ENCODE peak calls at places on chromosomes 16 and 17, in four cellular contexts. R, U, L and E are unnamed samples.

GRCh38 chr16:24689128-24689527 is 40.3 kb upstream of the TNRC6A start:
- DNase-seq in L (no peak), U (peak), R (no peak), E (peak)

GRCh38 chr17:73643012-73643845 is 1.0 kb downstream of the SDK2 start:
- DNase-seq in L (no peak), U (no peak), R (no peak), E (peak)

GRCh38 chr17:9120471-9120870 is 99.2 kb downstream of the NTN1 start:
- DNase-seq in L (no peak), R (no peak), U (no peak), E (no peak)

GRCh38 chr16:81497690-81498089 is 53.1 kb downstream of the CMIP start:
- DNase-seq in R (no peak), U (no peak), L (no peak), E (no peak)

GRCh38 chr16:81927561-81928185 is 83.6 kb downstream of the SDR42E1 start:
- DNase-seq in R (no peak), L (peak), U (no peak), E (no peak)

GRCh38 chr16:65315004-65315398 is 193.1 kb upstream of the CDH11 start:
- DNase-seq in L (peak), U (peak), R (peak), E (no peak)

GRCh38 chr17:41527076-41528023 is 758 bp downstream of the KRT19 start:
- DNase-seq in U (no peak), L (no peak), R (peak), E (no peak)

GRCh38 chr16:30065943-30066881 is 652 bp downstream of the ALDOA start:
- DNase-seq in L (no peak), U (peak), R (peak), E (peak)

GRCh38 chr16:25626172-25626571 is 65.6 kb upstream of the HS3ST4 start:
- DNase-seq in R (no peak), U (no peak), L (no peak), E (no peak)

GRCh38 chr17:76234354-76234679 is 6.0 kb downstream of the RNF157 start:
- DNase-seq in R (no peak), U (no peak), L (no peak), E (no peak)

GRCh38 chr17:39596543-39597267 is 11.0 kb downstream of the NEUROD2 start:
- DNase-seq in L (no peak), U (no peak), R (no peak), E (no peak)

GRCh38 chr16:59181821-59182420 is 447.8 kb upstream of the GOT2 start:
- DNase-seq in R (no peak), L (no peak), U (no peak), E (no peak)

GRCh38 chr17:29586676-29587469 is 2.6 kb downstream of the GIT1 start:
- DNase-seq in U (no peak), R (no peak), L (no peak), E (no peak)

GRCh38 chr16:56606688-56607618 is 1.4 kb upstream of the MT2A start:
- DNase-seq in U (peak), R (peak), L (peak), E (peak)

GRCh38 chr16:56910654-56911539 is 21.0 kb upstream of the HERPUD1 start:
- DNase-seq in U (peak), L (peak), R (no peak), E (peak)

GRCh38 chr17:40095944-40096791 is 4.2 kb downstream of the NR1D1 start:
- DNase-seq in R (peak), L (peak), U (no peak), E (peak)

GRCh38 chr16:46947900-46948547 is 25.4 kb downstream of the DNAJA2 start:
- DNase-seq in R (no peak), L (no peak), U (peak), E (peak)

GRCh38 chr16:84699712-84700517 is at the start of gene USP10:
- DNase-seq in L (peak), U (peak), R (peak), E (peak)

GRCh38 chr17:20097362-20097761 is 88.2 kb downstream of the SPECC1 start:
- DNase-seq in L (no peak), R (no peak), U (no peak), E (no peak)

GRCh38 chr16:14070877-14071575 is at the start of gene MRTFB:
- DNase-seq in L (peak), U (peak), R (peak), E (peak)

GRCh38 chr17:27657620-27658019 is 26.6 kb downstream of the LGALS9 start:
- DNase-seq in R (no peak), U (peak), L (no peak), E (no peak)

GRCh38 chr17:40351185-40352043 is 13.1 kb downstream of the GJD3 start:
- DNase-seq in L (no peak), R (no peak), U (no peak), E (no peak)

DNA sequence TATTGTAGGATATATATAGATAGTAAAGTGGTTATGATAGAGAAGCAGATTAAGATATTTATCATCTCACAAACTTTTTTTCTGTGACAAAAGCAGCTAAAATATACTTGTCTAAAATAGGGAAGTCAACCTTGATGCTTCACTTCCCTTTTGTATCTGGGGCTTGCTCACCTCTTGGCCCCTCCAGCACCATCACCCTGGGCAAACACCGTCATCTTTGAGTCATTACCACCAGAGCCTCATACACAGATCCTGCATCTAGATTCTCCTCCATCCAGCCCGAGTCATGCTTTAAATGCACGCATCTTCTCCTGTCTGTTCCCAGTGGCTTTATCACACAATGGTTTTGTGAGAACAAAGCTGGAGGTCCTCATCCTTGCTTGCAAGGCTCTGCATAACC is 1062.7 kb upstream of the EEF2KMT start:
- DNase-seq in L (no peak), R (no peak), U (no peak), E (no peak)
- H3K4me3 ChIP-seq in L (no peak), R (no peak), U (no peak), E (no peak)

GRCh38 chr16:2716948-2717347 is 3.1 kb downstream of the PRSS27 start:
- DNase-seq in U (no peak), R (no peak), L (no peak), E (no peak)
- TF ChIP-seq CTCF in U (no peak), R (no peak), L (no peak), E (no peak)

DNA sequence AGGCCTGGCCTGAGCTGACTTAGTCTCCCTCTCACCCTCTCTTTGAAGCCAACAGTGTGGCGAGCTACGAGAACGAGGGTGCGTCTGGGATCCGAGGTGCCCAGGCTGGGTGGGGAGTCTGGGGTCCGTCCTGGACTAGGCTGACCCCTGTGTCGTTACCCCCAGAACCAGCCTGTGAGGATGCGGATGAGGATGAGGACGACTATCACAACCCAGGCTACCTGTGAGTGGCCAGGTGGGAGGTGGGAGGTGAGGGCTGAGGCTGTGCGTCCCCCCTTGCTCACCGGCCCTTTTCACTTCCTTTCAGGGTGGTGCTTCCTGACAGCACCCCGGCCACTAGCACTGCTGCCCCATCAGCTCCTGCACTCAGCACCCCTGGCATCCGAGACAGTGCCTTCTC is 1.6 kb downstream of the LAT start:
- DNase-seq in U (no peak), R (no peak), L (no peak), E (no peak)
- H3K4me3 ChIP-seq in U (no peak), R (no peak), L (no peak), E (no peak)

DNA sequence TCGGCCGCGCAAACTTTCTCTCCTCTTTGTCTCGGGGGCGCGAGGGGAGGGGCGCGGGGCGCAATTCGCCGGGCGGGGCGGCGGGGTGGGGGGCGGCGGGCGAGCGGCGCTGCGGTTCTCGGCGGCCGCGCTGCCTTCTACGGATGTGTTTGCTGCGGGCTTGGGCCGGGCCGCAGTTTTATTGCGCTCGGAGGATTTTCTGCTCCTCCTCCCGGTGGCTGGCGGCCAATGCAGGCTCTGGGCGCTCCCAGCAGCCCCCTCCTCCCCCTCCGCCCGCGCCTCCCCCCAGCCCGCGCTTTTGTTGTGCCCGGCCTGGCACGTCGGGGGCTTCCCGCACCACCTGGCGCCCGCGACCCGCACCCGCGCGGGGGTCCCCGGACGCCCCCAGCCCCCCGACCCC is at the start of gene TIMP2:
- DNase-seq in R (peak), L (peak), U (peak), E (peak)
- TF ChIP-seq CTCF in R (no peak), L (peak), U (peak), E (no peak)

GRCh38 chr17:58968662-58969061 is 138.0 kb downstream of the TRIM37 start:
- DNase-seq in U (peak), L (no peak), R (no peak), E (no peak)
- H3K4me3 ChIP-seq in U (no peak), L (no peak), R (no peak), E (no peak)

DNA sequence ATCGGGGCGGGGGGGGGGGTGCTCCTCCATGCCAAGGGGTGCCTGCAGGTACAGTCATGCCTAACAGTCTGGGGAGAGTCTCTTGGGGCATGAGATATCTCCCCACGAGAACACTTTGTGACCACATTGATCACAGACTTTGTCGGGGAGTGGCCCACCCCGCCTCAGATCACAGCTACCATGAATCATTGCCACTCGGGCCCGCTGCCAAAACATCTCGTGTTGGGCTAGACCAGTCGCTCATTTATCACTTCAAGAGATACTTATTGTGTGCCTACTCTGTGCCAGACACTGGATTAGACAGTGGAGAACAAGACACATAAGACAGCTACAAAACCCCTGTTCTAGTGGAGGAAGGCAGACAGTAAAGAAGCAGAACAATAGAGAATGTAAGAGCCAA is 72.6 kb downstream of the CLEC16A start:
- DNase-seq in U (peak), L (no peak), R (peak), E (peak)
- TF ChIP-seq CTCF in U (no peak), L (no peak), R (no peak), E (no peak)

GRCh38 chr16:75262800-75263127 is 11.3 kb upstream of the BCAR1 start:
- DNase-seq in U (no peak), L (no peak), R (no peak), E (no peak)
- H3K4me3 ChIP-seq in U (peak), L (peak), R (no peak), E (peak)

DNA sequence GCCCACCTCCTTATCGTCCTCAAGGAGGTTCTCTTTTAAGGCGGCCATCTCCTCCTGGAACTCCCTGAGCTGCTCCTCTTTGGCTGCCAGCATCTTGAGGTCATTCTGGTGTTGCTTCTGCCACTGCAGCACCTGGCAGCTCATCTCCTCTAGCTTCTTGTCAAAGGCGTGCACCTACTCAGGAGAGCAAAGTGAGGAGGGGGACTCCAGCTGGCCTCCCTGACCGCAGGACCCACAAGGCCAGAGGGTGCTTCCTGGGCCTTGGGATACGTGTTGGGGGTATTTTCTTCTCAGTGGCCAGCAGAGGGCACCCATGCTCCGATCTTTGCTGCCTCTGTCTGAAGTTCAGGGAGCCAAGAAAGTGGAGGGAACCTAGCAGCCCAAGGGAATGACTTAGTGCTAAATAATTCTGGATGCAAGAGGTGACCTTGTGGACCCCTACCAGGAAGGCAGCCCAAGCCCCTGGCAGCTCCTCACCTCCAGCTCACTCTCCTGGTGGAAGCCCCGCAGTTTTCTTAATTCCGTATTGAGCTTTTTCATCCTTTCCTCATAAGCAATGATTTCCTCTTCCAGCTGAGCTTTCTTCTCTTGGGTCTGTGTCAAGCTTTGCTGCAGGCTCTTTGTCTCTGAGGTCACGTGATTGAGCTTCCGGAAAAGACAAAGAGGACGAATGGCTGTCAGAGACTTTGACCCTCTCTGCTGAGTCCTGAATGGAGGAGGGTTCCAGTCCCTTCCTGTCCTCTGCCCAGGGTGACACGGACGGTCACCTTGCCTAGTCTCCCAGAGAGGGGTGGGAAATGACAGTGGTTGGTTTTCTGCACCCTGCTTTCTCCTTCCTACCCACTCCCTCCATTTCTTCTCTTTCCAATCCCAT is 31.4 kb downstream of the DHX38 start:
- DNase-seq in L (no peak), U (peak), R (peak), E (peak)
- TF ChIP-seq CTCF in L (peak), U (peak), R (peak), E (peak)

GRCh38 chr17:56975656-56976055 is 2.3 kb upstream of the SCPEP1 start:
- DNase-seq in R (no peak), U (no peak), L (no peak), E (no peak)
- H3K4me3 ChIP-seq in R (no peak), U (no peak), L (no peak), E (no peak)